ENCODE peak calls at places on chromosome 15, in eight cellular contexts. M is aorta; W is tibial artery; U is brain microvascular endothelial cell; X is right atrium auricular region; V is CD8-positive, alpha-beta memory T cell; R is sigmoid colon; E is left ventricle myocardium inferior. A is an unnamed sample.

GRCh38 chr15:46089438-46090044 is 454.7 kb downstream of the SQOR start:
- DNase-seq in M (no peak), W (no peak), U (no peak), X (no peak), V (no peak), R (no peak), E (no peak), A (no peak)

GRCh38 chr15:99146661-99147060 is 41.8 kb downstream of the SYNM start:
- DNase-seq in M (no peak), W (no peak), U (no peak), X (no peak), V (no peak), R (no peak), E (no peak), A (no peak)

GRCh38 chr15:80831606-80832224 is 52.5 kb downstream of the CEMIP start:
- DNase-seq in M (no peak), W (no peak), U (no peak), X (no peak), V (no peak), R (no peak), E (no peak), A (no peak)

GRCh38 chr15:56736308-56736707 is 3.0 kb upstream of the ZNF280D start:
- DNase-seq in M (no peak), W (no peak), U (peak; percentile 56), X (no peak), V (no peak), R (no peak), E (no peak), A (no peak)

GRCh38 chr15:82122754-82123400 is 77.1 kb upstream of the MEX3B start:
- DNase-seq in M (no peak), W (peak; percentile 70), U (peak; percentile 99), X (peak; percentile 55), V (no peak), R (peak; percentile 74), E (no peak), A (peak; percentile 46)

GRCh38 chr15:66842710-66843441 is 140.8 kb downstream of the SMAD6 start:
- DNase-seq in M (peak; percentile 93), W (peak; percentile 94), U (peak; percentile 48), X (peak; percentile 93), V (no peak), R (peak; percentile 91), E (peak; percentile 80), A (peak; percentile 81)

GRCh38 chr15:50312636-50313035 is 42.4 kb downstream of the GABPB1 start:
- DNase-seq in M (no peak), W (no peak), U (no peak), X (no peak), V (no peak), R (no peak), E (no peak), A (no peak)

GRCh38 chr15:71588746-71589145 is 221.6 kb upstream of the NR2E3 start:
- DNase-seq in M (no peak), W (no peak), U (peak; percentile 80), X (no peak), V (no peak), R (no peak), E (no peak), A (no peak)

GRCh38 chr15:66872394-66872793 is 170.4 kb downstream of the SMAD6 start:
- DNase-seq in M (no peak), W (no peak), U (no peak), X (no peak), V (no peak), R (no peak), E (no peak), A (no peak)

GRCh38 chr15:71313806-71314205 is 198.5 kb downstream of the THSD4 start:
- DNase-seq in M (no peak), W (no peak), U (no peak), X (no peak), V (no peak), R (no peak), E (no peak), A (no peak)

GRCh38 chr15:67922971-67923646 is 83.3 kb upstream of the RNU6-1 start:
- DNase-seq in M (no peak), W (no peak), U (no peak), X (no peak), V (no peak), R (no peak), E (no peak), A (no peak)

GRCh38 chr15:64851503-64851840 is 9.8 kb downstream of the PLEKHO2 start:
- DNase-seq in M (no peak), W (no peak), U (peak; percentile 77), X (peak; percentile 75), V (no peak), R (peak; percentile 84), E (no peak), A (peak; percentile 28)

GRCh38 chr15:58291848-58292247 is 139.9 kb upstream of the LIPC start:
- DNase-seq in M (no peak), W (no peak), U (no peak), X (no peak), V (no peak), R (no peak), E (no peak), A (no peak)

GRCh38 chr15:50876989-50877360 is 31.5 kb upstream of the AP4E1 start:
- DNase-seq in M (no peak), W (peak; percentile 72), U (peak; percentile 87), X (peak; percentile 85), V (peak; percentile 63), R (peak; percentile 86), E (peak; percentile 22), A (no peak)

GRCh38 chr15:97091093-97091492 is 760.6 kb downstream of the NR2F2 start:
- DNase-seq in M (no peak), W (no peak), U (no peak), X (no peak), V (no peak), R (no peak), E (no peak), A (no peak)

GRCh38 chr15:27061739-27062138 is 90.8 kb downstream of the GABRG3 start:
- DNase-seq in M (no peak), W (no peak), U (no peak), X (no peak), V (no peak), R (no peak), E (no peak), A (no peak)

GRCh38 chr15:37002041-37002689 is 98.2 kb downstream of the MEIS2 start:
- DNase-seq in M (no peak), W (no peak), U (no peak), X (no peak), V (no peak), R (no peak), E (no peak), A (no peak)

GRCh38 chr15:23403550-23403949 is 43.5 kb downstream of the GOLGA6L2 start:
- DNase-seq in M (no peak), W (peak; percentile 86), U (no peak), X (no peak), V (no peak), R (no peak), E (peak; percentile 42), A (no peak)

GRCh38 chr15:50116477-50116876 is 2.6 kb downstream of the ATP8B4 start:
- DNase-seq in M (no peak), W (no peak), U (no peak), X (no peak), V (no peak), R (no peak), E (no peak), A (no peak)

DNA sequence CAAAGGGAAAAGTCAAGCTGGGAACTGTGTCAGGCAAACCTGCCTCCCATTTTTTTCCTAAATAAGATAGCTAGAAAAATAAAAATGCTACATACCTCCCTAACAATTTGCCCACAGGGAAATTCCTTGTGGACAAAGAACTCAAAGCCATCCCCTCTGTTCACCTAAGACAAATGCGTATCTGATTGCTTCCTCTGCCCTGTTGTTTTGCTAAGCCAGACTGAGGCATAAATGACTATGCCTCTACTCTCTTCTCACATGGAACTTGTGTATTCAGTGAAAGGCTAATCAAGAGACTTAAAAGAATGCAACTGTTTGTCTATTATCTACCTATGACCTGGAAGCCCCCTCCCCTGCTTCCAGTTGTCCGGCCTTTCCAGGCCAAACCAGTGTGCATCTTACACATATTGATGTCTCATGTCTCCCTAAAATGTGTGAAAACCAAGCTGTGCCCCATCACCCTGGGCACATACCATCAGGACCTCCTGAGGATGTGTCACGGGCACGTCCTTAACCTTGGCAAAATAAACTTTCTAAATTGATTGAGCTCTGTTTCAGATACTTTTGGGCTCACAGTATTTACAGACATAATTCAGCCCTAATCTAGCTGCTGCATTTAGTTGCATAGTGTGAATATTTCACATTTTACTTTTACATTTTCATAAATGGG is 15.8 kb downstream of the CHD2 start:
- DNase-seq in M (no peak), W (no peak), U (no peak), X (no peak), V (no peak), R (no peak), E (no peak), A (no peak)
- H3K27ac ChIP-seq in M (peak overlapping the region; percentile 62), W (peak overlapping the region; percentile 95), U (peak overlapping the region; percentile 59), X (peak overlapping the region; percentile 82), V (no peak overlapping the region), R (peak overlapping the region; percentile 94), E (peak overlapping the region; percentile 86), A (peak overlapping the region; percentile 90)

GRCh38 chr15:76342382-76343201 is 6.0 kb downstream of the ISL2 start:
- DNase-seq in M (no peak), W (no peak), U (no peak), X (no peak), V (no peak), R (peak; percentile 86), E (no peak), A (no peak)
- H3K4me3 ChIP-seq in M (no peak overlapping the region), W (peak overlapping the region; percentile 1), U (no peak overlapping the region), X (no peak overlapping the region), V (no peak overlapping the region), R (peak overlapping the region; percentile 23), E (peak overlapping the region; percentile 61), A (peak overlapping the region; percentile 11)

GRCh38 chr15:101648356-101648755 is 3.8 kb downstream of the TM2D3 start:
- DNase-seq in M (no peak), W (no peak), U (no peak), X (no peak), V (no peak), R (no peak), E (no peak), A (no peak)
- H3K36me3 ChIP-seq in M (peaks cover 10% of the 10 kb centered on the region), W (peaks cover 53% of the 10 kb centered on the region), U (peaks cover 20% of the 10 kb centered on the region), X (peaks cover 54% of the 10 kb centered on the region), V (peaks cover 32% of the 10 kb centered on the region), R (peaks cover 65% of the 10 kb centered on the region), E (peaks cover 63% of the 10 kb centered on the region), A (no peaks in the 10 kb centered on the region)

DNA sequence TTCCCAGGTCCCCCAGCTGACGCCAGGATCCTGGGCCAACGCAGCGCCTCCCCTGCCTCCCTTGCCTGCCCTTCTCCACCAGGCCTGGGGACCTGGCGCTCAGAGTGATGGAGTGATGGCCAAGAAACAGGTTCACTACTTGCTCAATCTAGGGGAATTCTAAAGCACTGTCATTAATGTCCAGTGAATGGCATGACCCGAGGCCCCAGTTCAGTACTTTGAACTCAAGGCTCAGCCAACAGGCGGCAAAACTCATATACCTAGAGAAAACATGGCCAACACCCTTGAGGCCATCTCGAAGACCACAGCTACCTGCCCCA is 24.0 kb downstream of the KLHL25 start:
- DNase-seq in M (no peak), W (no peak), U (no peak), X (no peak), V (no peak), R (no peak), E (no peak), A (no peak)
- H3K27ac ChIP-seq in M (no peak overlapping the region), W (peak overlapping the region; percentile 74), U (no peak overlapping the region), X (peak overlapping the region; percentile 76), V (no peak overlapping the region), R (no peak overlapping the region), E (peak overlapping the region; percentile 69), A (no peak overlapping the region)

DNA sequence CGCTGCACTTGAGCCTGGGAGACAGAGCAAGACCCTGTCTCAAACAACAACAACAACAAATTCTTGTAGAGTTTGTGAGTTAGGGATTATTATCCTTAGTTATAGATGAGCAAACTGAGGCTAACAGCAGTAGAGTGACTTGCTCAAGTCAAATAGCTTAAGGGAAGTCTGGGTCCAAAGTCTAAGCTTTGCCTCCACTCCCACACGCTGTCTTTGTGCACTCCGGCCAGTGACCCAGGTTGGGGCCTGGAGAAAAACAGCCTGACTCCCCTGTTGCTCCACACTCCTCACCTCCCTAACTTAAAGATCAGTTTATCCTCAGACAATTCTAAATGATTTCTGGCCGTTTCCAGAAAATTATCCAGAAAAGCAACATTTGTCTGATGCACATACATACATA is 9.2 kb upstream of the SIN3A start:
- DNase-seq in M (no peak), W (no peak), U (no peak), X (no peak), V (no peak), R (no peak), E (no peak), A (peak; percentile 24)
- H3K4me3 ChIP-seq in M (no peak overlapping the region), W (no peak overlapping the region), U (no peak overlapping the region), X (no peak overlapping the region), V (no peak overlapping the region), R (no peak overlapping the region), E (no peak overlapping the region), A (no peak overlapping the region)